ENCODE peak calls at places on chromosomes 3 and 15, in four cellular contexts. One of them, this sample, is unnamed.

GRCh38 chr15:58477228-58477627 is 45.4 kb downstream of the LIPC start:
- DNase-seq in fibroblast of lung: no peak
- DNase-seq in A673: peak
- DNase-seq in PC-9: no peak
- DNase-seq in this sample: no peak

GRCh38 chr3:134803051-134803505 is 8.0 kb downstream of the EPHB1 start:
- DNase-seq in fibroblast of lung: no peak
- DNase-seq in A673: no peak
- DNase-seq in PC-9: no peak
- DNase-seq in this sample: no peak

GRCh38 chr15:81301815-81302399 is 22.0 kb downstream of the STARD5 start:
- DNase-seq in fibroblast of lung: no peak
- DNase-seq in A673: no peak
- DNase-seq in PC-9: no peak
- DNase-seq in this sample: no peak

GRCh38 chr3:7328339-7328738 is 467.4 kb downstream of the GRM7 start:
- DNase-seq in fibroblast of lung: no peak
- DNase-seq in A673: no peak
- DNase-seq in PC-9: no peak
- DNase-seq in this sample: no peak

GRCh38 chr3:182632077-182632393 is 161.3 kb upstream of the ATP11B start:
- DNase-seq in fibroblast of lung: no peak
- DNase-seq in A673: no peak
- DNase-seq in PC-9: no peak
- DNase-seq in this sample: no peak

GRCh38 chr15:39888809-39889208 is 31.3 kb downstream of the GPR176 start:
- DNase-seq in fibroblast of lung: no peak
- DNase-seq in A673: peak
- DNase-seq in PC-9: no peak
- DNase-seq in this sample: no peak

GRCh38 chr15:40192942-40193341 is 32.1 kb downstream of the BUB1B start:
- DNase-seq in fibroblast of lung: peak
- DNase-seq in A673: peak
- DNase-seq in PC-9: no peak
- DNase-seq in this sample: no peak

GRCh38 chr15:84752700-84753099 is 4.3 kb downstream of the ZNF592 start:
- DNase-seq in fibroblast of lung: peak
- DNase-seq in A673: no peak
- DNase-seq in PC-9: no peak
- DNase-seq in this sample: no peak

GRCh38 chr3:114447950-114448479 is 154.2 kb downstream of the TIGIT start:
- DNase-seq in fibroblast of lung: no peak
- DNase-seq in A673: no peak
- DNase-seq in PC-9: no peak
- DNase-seq in this sample: no peak

GRCh38 chr3:133837487-133838295 is 32.1 kb downstream of the SRPRB start:
- DNase-seq in fibroblast of lung: no peak
- DNase-seq in A673: no peak
- DNase-seq in PC-9: no peak
- DNase-seq in this sample: no peak

GRCh38 chr15:81886586-81886985 is 159.2 kb downstream of the MEX3B start:
- DNase-seq in fibroblast of lung: no peak
- DNase-seq in A673: no peak
- DNase-seq in PC-9: no peak
- DNase-seq in this sample: no peak

DNA sequence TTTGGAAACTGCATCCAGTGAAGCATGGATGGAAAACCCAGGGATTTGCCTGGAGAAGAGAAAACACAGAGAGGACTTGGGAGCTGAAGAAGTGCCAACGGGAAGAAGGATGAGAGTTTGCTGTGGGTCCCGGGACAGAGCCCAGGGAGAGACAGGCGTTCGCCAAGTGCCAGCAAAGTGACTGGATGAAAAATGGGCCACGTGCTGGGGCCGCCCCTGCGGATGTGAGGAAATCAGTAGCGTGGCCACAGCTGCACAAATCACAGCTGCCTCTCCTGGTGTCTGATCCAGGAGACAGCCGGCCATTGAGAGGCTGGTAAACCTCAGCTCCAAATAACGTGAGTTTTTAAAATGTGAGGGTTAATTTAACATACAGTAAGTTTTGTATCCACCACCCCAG is 70.4 kb downstream of the HES1 start:
- DNase-seq in fibroblast of lung: peak
- DNase-seq in A673: no peak
- DNase-seq in PC-9: peak
- DNase-seq in this sample: peak
- TF ChIP-seq CTCF in fibroblast of lung: no peak
- TF ChIP-seq CTCF in A673: no peak
- TF ChIP-seq CTCF in PC-9: no peak
- TF ChIP-seq CTCF in this sample: no peak

GRCh38 chr15:61556037-61556648 is 327.0 kb upstream of the RORA start:
- DNase-seq in fibroblast of lung: peak
- DNase-seq in A673: no peak
- DNase-seq in PC-9: peak
- DNase-seq in this sample: no peak

DNA sequence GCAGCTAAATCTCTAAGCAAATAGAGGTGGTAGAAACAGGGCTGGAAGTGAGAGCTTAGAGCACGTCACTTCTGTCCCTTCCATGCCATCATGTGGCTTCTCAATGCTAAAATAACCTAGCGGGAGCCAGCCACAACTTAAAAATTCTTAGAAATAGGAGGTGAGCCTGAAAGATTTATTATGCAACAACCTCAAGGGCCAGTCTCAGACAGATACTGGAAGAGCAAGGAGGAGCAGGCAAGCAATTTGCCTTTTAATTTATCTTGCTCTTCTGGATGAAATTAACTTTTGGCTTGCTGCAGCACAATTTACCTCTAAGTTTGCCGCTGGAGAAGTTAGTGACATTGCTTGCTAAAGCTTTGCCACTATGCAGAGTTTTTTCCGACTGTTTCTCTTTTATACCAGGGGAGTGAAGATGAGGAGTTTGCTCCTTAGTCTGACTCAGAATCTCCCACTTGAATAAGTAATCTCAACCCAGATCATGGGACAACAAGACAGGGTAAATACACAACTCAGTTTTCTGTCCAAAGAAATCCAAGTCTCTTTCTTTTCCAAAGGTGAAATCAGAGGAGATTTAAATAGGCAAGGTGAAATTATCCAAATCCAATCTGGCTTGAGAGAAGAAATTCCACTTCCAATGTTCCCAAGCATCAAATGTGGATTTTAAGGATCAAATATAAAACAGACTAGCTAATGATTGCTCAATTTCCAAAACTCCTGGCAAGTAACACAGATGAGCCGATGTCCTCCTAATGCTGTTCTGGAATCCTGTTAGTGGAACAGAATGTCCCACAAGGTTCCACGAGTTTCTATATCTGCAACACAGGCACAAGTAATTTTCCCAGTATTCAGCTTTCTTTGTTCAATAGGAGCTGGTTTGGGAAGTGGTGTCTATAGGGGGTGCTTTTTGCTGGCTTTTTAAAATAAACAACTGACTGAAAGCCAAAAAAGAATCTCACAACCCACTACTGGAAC is 329.4 kb upstream of the RORA start:
- DNase-seq in fibroblast of lung: no peak
- DNase-seq in A673: no peak
- DNase-seq in PC-9: no peak
- DNase-seq in this sample: no peak
- TF ChIP-seq CTCF in fibroblast of lung: no peak
- TF ChIP-seq CTCF in A673: no peak
- TF ChIP-seq CTCF in PC-9: no peak
- TF ChIP-seq CTCF in this sample: no peak

GRCh38 chr15:51829360-51830278 is at the start of gene TMOD3:
- DNase-seq in fibroblast of lung: peak
- DNase-seq in A673: peak
- DNase-seq in PC-9: peak
- DNase-seq in this sample: peak
- TF ChIP-seq CTCF in fibroblast of lung: no peak
- TF ChIP-seq CTCF in A673: no peak
- TF ChIP-seq CTCF in PC-9: no peak
- TF ChIP-seq CTCF in this sample: no peak

GRCh38 chr3:177905895-177906511 is 630.2 kb upstream of the KCNMB2 start:
- DNase-seq in fibroblast of lung: peak
- DNase-seq in A673: no peak
- DNase-seq in PC-9: peak
- DNase-seq in this sample: no peak
- TF ChIP-seq CTCF in fibroblast of lung: no peak
- TF ChIP-seq CTCF in A673: no peak
- TF ChIP-seq CTCF in PC-9: no peak
- TF ChIP-seq CTCF in this sample: no peak

DNA sequence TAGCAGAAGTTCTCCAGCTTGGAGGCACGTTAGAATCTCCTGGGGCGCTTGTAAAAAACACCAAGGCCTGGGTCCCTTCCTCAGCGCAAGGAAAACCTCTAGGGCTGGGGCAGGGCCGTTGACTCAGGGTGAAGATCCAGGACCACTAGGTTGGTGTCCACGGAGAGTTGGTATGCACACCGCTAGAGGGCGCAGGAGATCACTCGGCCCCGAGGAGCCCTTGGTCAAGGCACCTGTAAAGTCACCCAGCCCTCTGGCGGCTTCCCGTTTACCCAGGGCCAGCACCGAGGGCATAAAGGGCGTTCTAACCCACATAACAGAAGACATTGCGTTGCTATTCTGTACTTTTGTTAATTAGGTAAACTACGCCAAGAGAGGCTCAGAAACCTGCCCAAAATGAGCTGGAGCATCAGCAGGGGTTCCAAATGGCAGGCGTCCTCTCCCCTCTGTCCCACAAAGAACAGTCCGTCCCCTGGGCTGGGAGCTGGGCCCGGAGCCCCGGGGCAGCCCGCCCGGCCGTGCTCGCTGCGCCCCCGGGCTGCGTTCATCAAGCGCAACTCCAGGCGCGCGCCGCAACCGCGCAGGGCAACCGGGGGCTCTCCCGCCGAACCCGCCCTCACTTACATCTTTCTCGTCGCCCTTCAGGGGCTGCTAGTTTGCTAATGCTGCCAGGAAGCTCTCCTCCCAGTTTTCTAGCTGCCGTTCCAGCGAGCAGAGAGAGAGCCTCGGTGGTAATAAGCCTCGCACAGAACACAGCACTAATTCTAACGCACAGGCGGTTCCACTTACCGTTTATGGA is 332.1 kb downstream of the ARRDC4 start:
- DNase-seq in fibroblast of lung: peak
- DNase-seq in A673: peak
- DNase-seq in PC-9: no peak
- DNase-seq in this sample: no peak
- TF ChIP-seq CTCF in fibroblast of lung: peak
- TF ChIP-seq CTCF in A673: peak
- TF ChIP-seq CTCF in PC-9: peak
- TF ChIP-seq CTCF in this sample: no peak

GRCh38 chr3:30263238-30263920 is 343.0 kb upstream of the TGFBR2 start:
- DNase-seq in fibroblast of lung: no peak
- DNase-seq in A673: no peak
- DNase-seq in PC-9: peak
- DNase-seq in this sample: no peak

GRCh38 chr3:30266536-30266935 is 339.9 kb upstream of the TGFBR2 start:
- DNase-seq in fibroblast of lung: no peak
- DNase-seq in A673: no peak
- DNase-seq in PC-9: no peak
- DNase-seq in this sample: no peak

GRCh38 chr3:30259730-30260129 is 346.7 kb upstream of the TGFBR2 start:
- DNase-seq in fibroblast of lung: no peak
- DNase-seq in A673: no peak
- DNase-seq in PC-9: no peak
- DNase-seq in this sample: no peak

GRCh38 chr3:30260747-30261146 is 345.7 kb upstream of the TGFBR2 start:
- DNase-seq in fibroblast of lung: peak
- DNase-seq in A673: no peak
- DNase-seq in PC-9: no peak
- DNase-seq in this sample: no peak

GRCh38 chr3:30263921-30264313 is 342.5 kb upstream of the TGFBR2 start:
- DNase-seq in fibroblast of lung: no peak
- DNase-seq in A673: no peak
- DNase-seq in PC-9: no peak
- DNase-seq in this sample: no peak
- TF ChIP-seq CTCF in fibroblast of lung: no peak
- TF ChIP-seq CTCF in A673: peak
- TF ChIP-seq CTCF in PC-9: no peak
- TF ChIP-seq CTCF in this sample: no peak

DNA sequence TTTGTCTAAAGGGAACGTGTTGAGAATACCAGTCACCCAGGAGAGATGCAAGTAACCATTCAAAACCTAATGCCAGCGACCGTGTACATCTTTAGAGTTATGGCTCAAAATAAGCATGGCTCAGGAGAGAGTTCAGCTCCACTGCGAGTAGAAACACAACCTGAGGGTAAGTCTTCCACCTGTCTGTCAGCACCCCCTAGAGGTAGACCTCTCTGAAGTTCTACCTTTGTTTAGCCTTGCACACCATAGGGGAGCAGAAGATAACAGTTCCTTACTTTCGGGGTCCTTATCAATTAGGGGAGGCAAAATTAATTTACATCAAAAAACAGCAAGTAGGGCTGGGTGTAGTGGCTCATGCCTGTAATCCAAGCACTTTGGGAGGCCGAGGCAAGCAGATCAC is 124.4 kb downstream of the HCN4 start:
- DNase-seq in fibroblast of lung: no peak
- DNase-seq in A673: no peak
- DNase-seq in PC-9: no peak
- DNase-seq in this sample: no peak
- TF ChIP-seq CTCF in fibroblast of lung: no peak
- TF ChIP-seq CTCF in A673: peak
- TF ChIP-seq CTCF in PC-9: peak
- TF ChIP-seq CTCF in this sample: no peak

This sample was measured in omental fat pad.